ENCODE peak calls at places on chromosome 16, in seven cellular contexts. J is activated T-cell treated with anti-CD3 and anti-CD28 coated beads, Interleukin-2, amount 50 U/mL, for 24 hours; B is AG20443; E is central memory CD4-positive, alpha-beta T cell; O is heart right ventricle; I is Kasumi-1; P is AG09309. Q is an unnamed sample.

GRCh38 chr16:23952128-23953041 is 116.6 kb downstream of the PRKCB start:
- DNase-seq in J (peak; percentile 58), B (no peak), E (no peak), O (no peak), I (peak; percentile 63), P (no peak), Q (no peak)

GRCh38 chr16:78609542-78610253 is 510.2 kb downstream of the WWOX start:
- DNase-seq in J (no peak), B (no peak), E (no peak), O (no peak), I (no peak), P (no peak), Q (no peak)

GRCh38 chr16:11328172-11329079 is 16.8 kb upstream of the RMI2 start:
- DNase-seq in J (peak; percentile 62), B (peak; percentile 90), E (peak; percentile 22), O (peak; percentile 61), I (peak; percentile 65), P (peak; percentile 80), Q (peak; percentile 93)

GRCh38 chr16:4783251-4783950 is 4.7 kb downstream of the SEPTIN12 start:
- DNase-seq in J (no peak), B (no peak), E (no peak), O (no peak), I (no peak), P (no peak), Q (no peak)

GRCh38 chr16:87276091-87276561 is 41.1 kb downstream of the C16orf95 start:
- DNase-seq in J (no peak), B (no peak), E (no peak), O (no peak), I (no peak), P (no peak), Q (no peak)

GRCh38 chr16:57307365-57307764 is 22.9 kb upstream of the PLLP start:
- DNase-seq in J (no peak), B (no peak), E (no peak), O (no peak), I (no peak), P (no peak), Q (no peak)

GRCh38 chr16:77234611-77235010 is 35.4 kb downstream of the SYCE1L start:
- DNase-seq in J (no peak), B (no peak), E (no peak), O (no peak), I (no peak), P (no peak), Q (peak; percentile 34)

GRCh38 chr16:88636488-88637265 is 1.7 kb upstream of the IL17C start:
- DNase-seq in J (no peak), B (no peak), E (no peak), O (no peak), I (no peak), P (no peak), Q (no peak)

GRCh38 chr16:88309174-88309904 is 73.4 kb upstream of the ZNF469 start:
- DNase-seq in J (no peak), B (no peak), E (no peak), O (no peak), I (no peak), P (no peak), Q (no peak)

GRCh38 chr16:4217246-4218131 is 24.4 kb downstream of the SRL start:
- DNase-seq in J (no peak), B (no peak), E (no peak), O (peak; percentile 75), I (no peak), P (no peak), Q (no peak)

GRCh38 chr16:31022574-31023251 is 10.6 kb upstream of the STX4 start:
- DNase-seq in J (no peak), B (no peak), E (no peak), O (no peak), I (no peak), P (no peak), Q (no peak)

GRCh38 chr16:67910162-67910561 is 17.1 kb downstream of the PSKH1 start:
- DNase-seq in J (no peak), B (peak; percentile 69), E (no peak), O (no peak), I (no peak), P (peak; percentile 31), Q (no peak)

GRCh38 chr16:57372372-57373116 is at the start of gene CX3CL1:
- DNase-seq in J (no peak), B (peak; percentile 77), E (no peak), O (peak; percentile 64), I (no peak), P (no peak), Q (no peak)

GRCh38 chr16:5060073-5060641 is 5.6 kb downstream of the C16orf89 start:
- DNase-seq in J (no peak), B (no peak), E (no peak), O (no peak), I (no peak), P (no peak), Q (no peak)

GRCh38 chr16:69934044-69934443 is 17.1 kb upstream of the CLEC18A start:
- DNase-seq in J (no peak), B (no peak), E (no peak), O (no peak), I (no peak), P (no peak), Q (no peak)

GRCh38 chr16:84356591-84357116 is 11.7 kb upstream of the ATP2C2 start:
- DNase-seq in J (no peak), B (no peak), E (no peak), O (no peak), I (no peak), P (no peak), Q (no peak)

GRCh38 chr16:22186517-22186916 is 19.6 kb upstream of the EEF2K start:
- DNase-seq in J (no peak), B (no peak), E (no peak), O (no peak), I (no peak), P (no peak), Q (no peak)

GRCh38 chr16:87441886-87442580 is 49.9 kb downstream of the MAP1LC3B start:
- DNase-seq in J (no peak), B (no peak), E (no peak), O (no peak), I (no peak), P (no peak), Q (peak; percentile 48)

GRCh38 chr16:14564323-14564722 is 65.7 kb downstream of the PARN start:
- DNase-seq in J (no peak), B (no peak), E (no peak), O (no peak), I (no peak), P (no peak), Q (no peak)

GRCh38 chr16:27169511-27170071 is 33.7 kb upstream of the KDM8 start:
- DNase-seq in J (peak; percentile 71), B (peak; percentile 81), E (peak; percentile 91), O (no peak), I (peak; percentile 43), P (peak; percentile 93), Q (peak; percentile 52)

GRCh38 chr16:318628-319027 is 33.9 kb downstream of the AXIN1 start:
- DNase-seq in J (no peak), B (no peak), E (no peak), O (no peak), I (no peak), P (no peak), Q (no peak)

GRCh38 chr16:10519929-10520868 is 60.2 kb downstream of the EMP2 start:
- DNase-seq in J (no peak), B (no peak), E (no peak), O (no peak), I (no peak), P (no peak), Q (no peak)

GRCh38 chr16:66020642-66021041 is 345.8 kb upstream of the CDH5 start:
- DNase-seq in J (no peak), B (no peak), E (no peak), O (no peak), I (no peak), P (no peak), Q (no peak)

GRCh38 chr16:20612551-20613470 is 36.6 kb upstream of the ACSM2B start:
- DNase-seq in J (no peak), B (no peak), E (no peak), O (peak; percentile 72), I (no peak), P (no peak), Q (no peak)

GRCh38 chr16:68384293-68385255 is 63.7 kb downstream of the SMPD3 start:
- DNase-seq in J (no peak), B (no peak), E (no peak), O (no peak), I (no peak), P (no peak), Q (no peak)

GRCh38 chr16:51524555-51525373 is 373.7 kb upstream of the SALL1 start:
- DNase-seq in J (no peak), B (peak; percentile 59), E (no peak), O (no peak), I (no peak), P (peak; percentile 38), Q (no peak)

GRCh38 chr16:354971-355441 is 2.5 kb upstream of the AXIN1 start:
- DNase-seq in J (no peak), B (no peak), E (peak; percentile 55), O (no peak), I (no peak), P (no peak), Q (no peak)

GRCh38 chr16:9800180-9800738 is 382.0 kb downstream of the GRIN2A start:
- DNase-seq in J (no peak), B (no peak), E (no peak), O (no peak), I (no peak), P (peak; percentile 7), Q (no peak)

GRCh38 chr16:1770328-1771071 is 843 bp downstream of the NME3 start:
- DNase-seq in J (peak; percentile 77), B (peak; percentile 79), E (peak; percentile 40), O (peak; percentile 75), I (no peak), P (no peak), Q (no peak)

GRCh38 chr16:2008631-2009301 is 855 bp downstream of the ZNF598 start:
- DNase-seq in J (peak; percentile 62), B (peak; percentile 50), E (no peak), O (no peak), I (no peak), P (no peak), Q (no peak)

GRCh38 chr16:200388-200787 is 20.1 kb downstream of the HBQ1 start:
- DNase-seq in J (no peak), B (no peak), E (no peak), O (no peak), I (no peak), P (peak; percentile 52), Q (no peak)

GRCh38 chr16:3646348-3646920 is 8.1 kb upstream of the DNASE1 start:
- DNase-seq in J (no peak), B (peak; percentile 6), E (no peak), O (no peak), I (no peak), P (no peak), Q (no peak)

GRCh38 chr16:10368984-10369551 is 16.8 kb upstream of the ATF7IP2 start:
- DNase-seq in J (no peak), B (no peak), E (no peak), O (no peak), I (no peak), P (no peak), Q (no peak)

GRCh38 chr16:67847064-67847861 is at the start of gene CENPT:
- DNase-seq in J (no peak), B (peak; percentile 83), E (no peak), O (no peak), I (peak; percentile 48), P (no peak), Q (peak; percentile 75)

GRCh38 chr16:74730049-74730683 is 29.5 kb upstream of the MLKL start:
- DNase-seq in J (no peak), B (no peak), E (no peak), O (no peak), I (peak; percentile 18), P (no peak), Q (no peak)

GRCh38 chr16:11312718-11313492 is 31.8 kb upstream of the PRM1 start:
- DNase-seq in J (no peak), B (no peak), E (no peak), O (no peak), I (no peak), P (peak; percentile 27), Q (no peak)

GRCh38 chr16:54816471-54816870 is 114.2 kb upstream of the IRX5 start:
- DNase-seq in J (no peak), B (no peak), E (no peak), O (no peak), I (peak; percentile 45), P (no peak), Q (no peak)

GRCh38 chr16:88956546-88957455 is 20.2 kb downstream of the CBFA2T3 start:
- DNase-seq in J (no peak), B (no peak), E (no peak), O (peak; percentile 6), I (no peak), P (no peak), Q (no peak)